ENCODE peak calls at places on chromosomes 5 and 9, in five cellular contexts. N is stimulated activated CD4-positive, alpha-beta T cell treated with anti-CD3 and anti-CD28 coated beads, Interleukin-2, amount 100 ng/mL, for 48 hours; T is foreskin fibroblast; X is NAMALWA; P is sciatic nerve. Q is an unnamed sample.

GRCh38 chr9:12817702-12818101 is 42.9 kb downstream of the LURAP1L start:
- DNase-seq in P (no peak), N (no peak), X (no peak), T (peak; percentile 44), Q (peak; percentile 82)

GRCh38 chr5:129506092-129506491 is 46.0 kb downstream of the ADAMTS19 start:
- DNase-seq in X (no peak), P (no peak), N (no peak), T (peak; percentile 84), Q (no peak)

GRCh38 chr5:177309351-177310191 is 2.1 kb downstream of the MXD3 start:
- DNase-seq in N (peak; percentile 70), T (peak; percentile 81), P (no peak), X (peak; percentile 88), Q (peak; percentile 80)

GRCh38 chr5:12636209-12636608 is 732.0 kb upstream of the CTNND2 start:
- DNase-seq in N (no peak), X (no peak), T (no peak), P (no peak), Q (no peak)

GRCh38 chr9:116383956-116384355 is 230.4 kb downstream of the PAPPA start:
- DNase-seq in X (no peak), N (no peak), P (no peak), T (peak; percentile 31), Q (no peak)

GRCh38 chr5:138033275-138033808 is 463 bp upstream of the FAM13B start:
- DNase-seq in T (no peak), N (no peak), P (no peak), X (peak; percentile 48), Q (no peak)

GRCh38 chr9:76162751-76163500 is 231.3 kb downstream of the RFK start:
- DNase-seq in P (no peak), T (peak; percentile 33), N (no peak), X (no peak), Q (no peak)

GRCh38 chr5:177478711-177479646 is 5.5 kb upstream of the DBN1 start:
- DNase-seq in N (no peak), P (peak; percentile 83), T (peak; percentile 79), X (peak; percentile 88), Q (peak; percentile 69)